ENCODE peak calls at places on chromosomes 11 and 22, in four cellular contexts. One of them, this sample, is unnamed.

GRCh38 chr22:29816539-29816938 is 21.5 kb downstream of the ASCC2 start:
- DNase-seq in coronary artery: no peak
- DNase-seq in ovary: no peak
- DNase-seq in AG09309: no peak
- DNase-seq in this sample: no peak

GRCh38 chr11:68340003-68340767 is 27.8 kb downstream of the LRP5 start:
- DNase-seq in coronary artery: no peak
- DNase-seq in ovary: no peak
- DNase-seq in AG09309: no peak
- DNase-seq in this sample: no peak

GRCh38 chr11:28529540-28530410 is 421.6 kb downstream of the METTL15 start:
- DNase-seq in coronary artery: no peak
- DNase-seq in ovary: no peak
- DNase-seq in AG09309: peak
- DNase-seq in this sample: peak

GRCh38 chr11:113392522-113392921 is 4.9 kb downstream of the ANKK1 start:
- DNase-seq in coronary artery: no peak
- DNase-seq in ovary: no peak
- DNase-seq in AG09309: no peak
- DNase-seq in this sample: no peak

GRCh38 chr11:16817321-16817720 is 78.9 kb downstream of the C11orf58 start:
- DNase-seq in coronary artery: no peak
- DNase-seq in ovary: no peak
- DNase-seq in AG09309: no peak
- DNase-seq in this sample: no peak

GRCh38 chr22:48496226-48496845 is 1331.3 kb downstream of the BRD1 start:
- DNase-seq in coronary artery: no peak
- DNase-seq in ovary: no peak
- DNase-seq in AG09309: no peak
- DNase-seq in this sample: no peak

GRCh38 chr22:30868663-30869385 is 99.8 kb downstream of the MORC2 start:
- DNase-seq in coronary artery: peak
- DNase-seq in ovary: no peak
- DNase-seq in AG09309: no peak
- DNase-seq in this sample: peak

GRCh38 chr11:64060861-64061444 is 25.2 kb downstream of the FLRT1 start:
- DNase-seq in coronary artery: no peak
- DNase-seq in ovary: peak
- DNase-seq in AG09309: no peak
- DNase-seq in this sample: no peak

GRCh38 chr11:8638300-8638699 is 44.2 kb downstream of the TRIM66 start:
- DNase-seq in coronary artery: no peak
- DNase-seq in ovary: no peak
- DNase-seq in AG09309: no peak
- DNase-seq in this sample: no peak

GRCh38 chr22:50730013-50730891 is 7.8 kb upstream of the ACR start:
- DNase-seq in coronary artery: no peak
- DNase-seq in ovary: peak
- DNase-seq in AG09309: no peak
- DNase-seq in this sample: no peak

GRCh38 chr11:70912226-70912840 is 340.0 kb downstream of the SHANK2 start:
- DNase-seq in coronary artery: no peak
- DNase-seq in ovary: no peak
- DNase-seq in AG09309: no peak
- DNase-seq in this sample: no peak

GRCh38 chr22:44537016-44537936 is 39.2 kb upstream of the RTL6 start:
- DNase-seq in coronary artery: no peak
- DNase-seq in ovary: no peak
- DNase-seq in AG09309: no peak
- DNase-seq in this sample: no peak

GRCh38 chr11:25941353-25941752 is 390.6 kb upstream of the ANO3 start:
- DNase-seq in coronary artery: no peak
- DNase-seq in ovary: no peak
- DNase-seq in AG09309: no peak
- DNase-seq in this sample: no peak

GRCh38 chr11:33515347-33515746 is 185.3 kb downstream of the C11orf91 start:
- DNase-seq in coronary artery: no peak
- DNase-seq in ovary: no peak
- DNase-seq in AG09309: peak
- DNase-seq in this sample: peak

GRCh38 chr22:22933807-22934542 is 46.4 kb downstream of the IGLL5 start:
- DNase-seq in coronary artery: no peak
- DNase-seq in ovary: no peak
- DNase-seq in AG09309: no peak
- DNase-seq in this sample: no peak
- H3K4me3 ChIP-seq in coronary artery: no peak
- H3K4me3 ChIP-seq in ovary: no peak
- H3K4me3 ChIP-seq in AG09309: no peak
- H3K4me3 ChIP-seq in this sample: no peak

GRCh38 chr11:18790820-18791174 is 801 bp downstream of the PTPN5 start:
- DNase-seq in coronary artery: no peak
- DNase-seq in ovary: no peak
- DNase-seq in AG09309: no peak
- DNase-seq in this sample: no peak
- H3K4me3 ChIP-seq in coronary artery: peak
- H3K4me3 ChIP-seq in ovary: no peak
- H3K4me3 ChIP-seq in AG09309: no peak
- H3K4me3 ChIP-seq in this sample: no peak

GRCh38 chr11:46119053-46119351 is 2.3 kb downstream of the PHF21A start:
- DNase-seq in coronary artery: no peak
- DNase-seq in ovary: no peak
- DNase-seq in AG09309: no peak
- DNase-seq in this sample: no peak
- H3K4me3 ChIP-seq in coronary artery: peak
- H3K4me3 ChIP-seq in ovary: peak
- H3K4me3 ChIP-seq in AG09309: peak
- H3K4me3 ChIP-seq in this sample: peak

DNA sequence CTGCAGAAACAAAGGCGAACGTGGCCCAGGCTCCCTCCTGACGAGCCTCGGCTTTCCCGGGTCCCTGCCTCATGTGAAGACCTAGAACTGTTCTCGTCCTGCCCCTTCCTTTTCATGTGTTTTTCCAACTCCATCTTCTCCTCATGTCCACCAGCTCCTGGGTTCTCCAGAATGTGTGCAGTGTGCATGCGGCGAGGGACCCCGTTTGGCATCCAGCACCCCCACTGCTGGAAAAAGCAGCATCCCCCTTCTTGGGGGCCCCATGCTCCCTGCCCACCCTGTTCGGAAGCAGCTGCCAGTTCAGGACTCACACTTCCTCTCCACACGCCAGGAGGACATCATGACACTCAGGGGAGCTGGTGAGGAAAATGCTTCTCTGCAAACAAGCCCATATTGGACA is 313.5 kb downstream of the BRD1 start:
- DNase-seq in coronary artery: no peak
- DNase-seq in ovary: no peak
- DNase-seq in AG09309: no peak
- DNase-seq in this sample: no peak
- H3K4me3 ChIP-seq in coronary artery: no peak
- H3K4me3 ChIP-seq in ovary: no peak
- H3K4me3 ChIP-seq in AG09309: no peak
- H3K4me3 ChIP-seq in this sample: no peak

GRCh38 chr11:86108890-86109638 is 40.2 kb upstream of the PICALM start:
- DNase-seq in coronary artery: no peak
- DNase-seq in ovary: no peak
- DNase-seq in AG09309: no peak
- DNase-seq in this sample: no peak

GRCh38 chr11:86103808-86104207 is 34.9 kb upstream of the PICALM start:
- DNase-seq in coronary artery: no peak
- DNase-seq in ovary: no peak
- DNase-seq in AG09309: no peak
- DNase-seq in this sample: no peak

GRCh38 chr11:86106916-86107315 is 38.0 kb upstream of the PICALM start:
- DNase-seq in coronary artery: no peak
- DNase-seq in ovary: no peak
- DNase-seq in AG09309: no peak
- DNase-seq in this sample: no peak

GRCh38 chr11:86108146-86108545 is 39.3 kb upstream of the PICALM start:
- DNase-seq in coronary artery: no peak
- DNase-seq in ovary: no peak
- DNase-seq in AG09309: no peak
- DNase-seq in this sample: no peak
- H3K4me3 ChIP-seq in coronary artery: no peak
- H3K4me3 ChIP-seq in ovary: no peak
- H3K4me3 ChIP-seq in AG09309: no peak
- H3K4me3 ChIP-seq in this sample: no peak